ENCODE peak calls at places on chromosomes 5 and 9, in ten cellular contexts. S is IMR-90, Y is A549, H is ovary, B is adrenal gland, C is GM12878, N is endothelial cell of umbilical vein, P is right lobe of liver, Z is gastrocnemius medialis, D is prostate gland. V is an unnamed sample.

GRCh38 chr5:142655339-142656267 is 30.3 kb downstream of the FGF1 start:
- DNase-seq in S (peak), Y (peak), H (peak), B (peak), C (no peak), N (peak), P (peak), Z (peak), D (peak), V (no peak)

GRCh38 chr9:73200694-73201432 is 49.2 kb downstream of the ANXA1 start:
- DNase-seq in S (peak), Y (no peak), H (no peak), B (no peak), C (no peak), N (peak), P (no peak), Z (no peak), D (no peak), V (no peak)

GRCh38 chr5:54159153-54159836 is 151.1 kb downstream of the ARL15 start:
- DNase-seq in S (peak), Y (peak), H (no peak), B (no peak), C (no peak), N (no peak), P (no peak), Z (no peak), D (no peak), V (no peak)

GRCh38 chr5:173486826-173487225 is 129.6 kb downstream of the BOD1 start:
- DNase-seq in S (no peak), Y (no peak), H (no peak), B (no peak), C (no peak), N (no peak), P (no peak), Z (no peak), D (no peak), V (no peak)

GRCh38 chr9:31259824-31260223 is 1124.6 kb upstream of the ACO1 start:
- DNase-seq in S (no peak), Y (no peak), H (no peak), B (no peak), C (no peak), N (no peak), P (no peak), Z (no peak), D (no peak), V (no peak)

GRCh38 chr9:131657031-131657377 is 82.9 kb downstream of the RAPGEF1 start:
- DNase-seq in S (no peak), Y (no peak), H (no peak), B (no peak), C (no peak), N (no peak), P (no peak), Z (no peak), D (no peak), V (no peak)

GRCh38 chr5:61766141-61766540 is 434.1 kb downstream of the ZSWIM6 start:
- DNase-seq in S (no peak), Y (no peak), H (no peak), B (no peak), C (no peak), N (no peak), P (no peak), Z (no peak), D (no peak), V (no peak)

GRCh38 chr9:37364751-37365360 is 57.6 kb upstream of the GRHPR start:
- DNase-seq in S (no peak), Y (no peak), H (no peak), B (no peak), C (no peak), N (peak), P (no peak), Z (no peak), D (no peak), V (no peak)

GRCh38 chr5:149638136-149638535 is 56.8 kb downstream of the ARHGEF37 start:
- DNase-seq in S (no peak), Y (no peak), H (no peak), B (no peak), C (no peak), N (no peak), P (no peak), Z (no peak), D (no peak), V (no peak)

GRCh38 chr5:146013761-146014160 is 77.4 kb downstream of the SH3RF2 start:
- DNase-seq in S (no peak), Y (no peak), H (no peak), B (no peak), C (no peak), N (no peak), P (no peak), Z (no peak), D (no peak), V (no peak)

GRCh38 chr5:64654184-64654938 is 35.9 kb upstream of the SHISAL2B start:
- DNase-seq in S (no peak), Y (no peak), H (no peak), B (no peak), C (no peak), N (no peak), P (no peak), Z (no peak), D (no peak), V (no peak)

GRCh38 chr9:135718616-135719015 is 16.6 kb downstream of the KCNT1 start:
- DNase-seq in S (peak), Y (peak), H (peak), B (peak), C (no peak), N (peak), P (no peak), Z (no peak), D (no peak), V (no peak)

GRCh38 chr5:137752873-137753226 is 1.3 kb downstream of the HNRNPA0 start:
- DNase-seq in S (no peak), Y (no peak), H (peak), B (peak), C (no peak), N (peak), P (peak), Z (no peak), D (peak), V (no peak)

GRCh38 chr5:91243286-91243685 is 139.8 kb downstream of the ARRDC3 start:
- DNase-seq in S (no peak), Y (no peak), H (no peak), B (no peak), C (no peak), N (no peak), P (no peak), Z (no peak), D (no peak), V (no peak)

GRCh38 chr9:129776938-129777768 is 24.3 kb upstream of the PTGES start:
- DNase-seq in S (peak), Y (peak), H (peak), B (peak), C (no peak), N (peak), P (peak), Z (peak), D (peak), V (peak)

GRCh38 chr5:142661143-142661542 is 24.7 kb downstream of the FGF1 start:
- DNase-seq in S (no peak), Y (no peak), H (no peak), B (no peak), C (no peak), N (no peak), P (no peak), Z (no peak), D (no peak), V (no peak)

GRCh38 chr5:58334035-58334434 is 125.9 kb downstream of the PLK2 start:
- DNase-seq in S (no peak), Y (no peak), H (no peak), B (no peak), C (no peak), N (no peak), P (no peak), Z (no peak), D (no peak), V (no peak)

GRCh38 chr5:80249876-80250275 is 6.0 kb downstream of the SERINC5 start:
- DNase-seq in S (no peak), Y (no peak), H (no peak), B (no peak), C (no peak), N (no peak), P (no peak), Z (no peak), D (no peak), V (no peak)

GRCh38 chr9:134942421-134943119 is 24.9 kb upstream of the FCN1 start:
- DNase-seq in S (no peak), Y (no peak), H (no peak), B (no peak), C (no peak), N (no peak), P (peak), Z (no peak), D (no peak), V (no peak)

GRCh38 chr9:124420991-124421543 is 5.8 kb upstream of the PSMB7 start:
- DNase-seq in S (peak), Y (no peak), H (no peak), B (no peak), C (no peak), N (no peak), P (no peak), Z (no peak), D (no peak), V (no peak)

GRCh38 chr5:79259810-79260209 is 23.9 kb downstream of the JMY start:
- DNase-seq in S (no peak), Y (no peak), H (no peak), B (no peak), C (no peak), N (no peak), P (no peak), Z (no peak), D (no peak), V (no peak)

GRCh38 chr5:149474198-149474597 is 77.0 kb downstream of the CSNK1A1 start:
- DNase-seq in S (no peak), Y (no peak), H (no peak), B (no peak), C (no peak), N (no peak), P (no peak), Z (peak), D (peak), V (no peak)

GRCh38 chr9:91727316-91727861 is 222.6 kb downstream of the ROR2 start:
- DNase-seq in S (peak), Y (peak), H (no peak), B (peak), C (no peak), N (peak), P (no peak), Z (no peak), D (no peak), V (no peak)

GRCh38 chr5:95743877-95744276 is 12.7 kb downstream of the RHOBTB3 start:
- DNase-seq in S (no peak), Y (no peak), H (no peak), B (no peak), C (no peak), N (no peak), P (no peak), Z (no peak), D (no peak), V (no peak)

GRCh38 chr9:83242066-83242465 is 179.1 kb upstream of the RASEF start:
- DNase-seq in S (no peak), Y (no peak), H (no peak), B (no peak), C (no peak), N (no peak), P (no peak), Z (no peak), D (no peak), V (no peak)

GRCh38 chr9:114499528-114499927 is 5.7 kb downstream of the WHRN start:
- DNase-seq in S (no peak), Y (no peak), H (no peak), B (no peak), C (no peak), N (no peak), P (no peak), Z (no peak), D (no peak), V (no peak)

GRCh38 chr5:107631805-107632362 is 38.9 kb downstream of the EFNA5 start:
- DNase-seq in S (no peak), Y (no peak), H (no peak), B (no peak), C (no peak), N (no peak), P (no peak), Z (no peak), D (no peak), V (no peak)

DNA sequence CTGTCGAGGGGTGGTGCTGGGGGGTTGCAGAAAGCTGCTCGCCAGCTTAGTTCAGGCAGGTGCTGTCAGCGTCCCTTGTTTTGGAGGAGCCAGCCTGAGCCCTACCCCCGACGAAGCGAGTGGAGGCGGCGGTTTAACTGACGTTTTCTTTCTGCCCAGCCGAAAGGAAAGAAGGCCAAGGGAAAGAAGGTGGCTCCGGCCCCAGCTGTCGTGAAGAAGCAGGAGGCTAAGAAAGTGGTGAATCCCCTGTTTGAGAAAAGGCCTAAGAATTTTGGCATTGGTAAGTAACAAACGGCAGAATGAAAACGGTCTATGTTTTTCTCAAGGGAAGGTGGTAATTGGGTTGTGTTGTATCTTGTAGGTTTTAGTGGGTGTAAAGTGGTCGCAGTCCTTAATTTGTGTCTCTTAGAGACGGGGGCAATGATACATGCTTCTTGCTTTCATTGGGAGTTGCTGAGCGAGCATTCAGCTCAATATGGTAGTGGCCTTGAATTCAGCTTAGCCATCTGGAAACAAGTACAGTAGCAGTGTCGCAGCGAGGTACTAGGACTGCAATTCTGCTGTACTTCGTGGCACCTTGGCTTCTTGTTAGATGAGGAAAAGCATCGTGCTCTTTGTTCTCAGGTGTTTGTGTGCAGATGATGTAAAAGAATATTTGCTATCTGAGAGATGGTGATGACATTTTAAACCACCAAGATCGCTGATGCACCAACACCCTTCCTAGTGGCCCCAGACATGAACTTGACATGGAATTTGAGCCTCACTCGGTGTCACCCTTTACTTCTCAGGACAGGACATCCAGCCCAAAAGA is 950 bp downstream of the RPL7A start:
- DNase-seq in S (no peak), Y (no peak), H (no peak), B (peak), C (no peak), N (no peak), P (no peak), Z (no peak), D (no peak), V (no peak)
- TF ChIP-seq POLR2A in S (no peak), Y (no peak), H (no peak), B (no peak), C (no peak), N (peak), P (no peak), Z (no peak), D (no peak), V (no peak)

DNA sequence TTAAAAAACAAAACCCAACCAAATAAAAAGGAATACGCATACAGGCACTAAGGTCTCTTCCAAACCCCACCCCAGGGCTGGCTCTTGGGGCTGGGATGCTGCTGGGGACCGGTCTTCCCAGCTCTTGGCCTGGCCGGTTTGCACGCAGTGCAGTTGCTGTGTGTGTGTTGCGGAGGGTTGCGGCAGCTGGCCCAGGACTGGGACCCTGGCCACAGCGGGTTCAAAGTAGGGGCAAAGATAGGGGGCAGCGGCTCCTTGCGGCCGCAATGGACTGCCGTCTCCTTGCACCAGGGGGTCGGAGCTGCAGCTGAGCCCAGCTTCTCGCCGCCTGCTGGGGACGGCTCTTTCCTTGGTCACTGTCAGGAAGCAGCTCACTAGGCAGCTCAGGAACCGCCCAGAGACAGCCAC is 5.0 kb downstream of the DMRT3 start:
- DNase-seq in S (no peak), Y (no peak), H (no peak), B (no peak), C (no peak), N (no peak), P (no peak), Z (no peak), D (no peak), V (no peak)
- TF ChIP-seq CTCF in S (no peak), Y (no peak), H (no peak), B (no peak), C (no peak), N (no peak), P (no peak), Z (no peak), D (no peak), V (no peak)

GRCh38 chr5:43396762-43397304 is 15.4 kb downstream of the CCL28 start:
- DNase-seq in S (no peak), Y (no peak), H (peak), B (peak), C (peak), N (peak), P (peak), Z (no peak), D (peak), V (no peak)
- TF ChIP-seq POLR2A in S (no peak), Y (no peak), H (no peak), B (no peak), C (peak), N (no peak), P (no peak), Z (no peak), D (peak), V (no peak)

DNA sequence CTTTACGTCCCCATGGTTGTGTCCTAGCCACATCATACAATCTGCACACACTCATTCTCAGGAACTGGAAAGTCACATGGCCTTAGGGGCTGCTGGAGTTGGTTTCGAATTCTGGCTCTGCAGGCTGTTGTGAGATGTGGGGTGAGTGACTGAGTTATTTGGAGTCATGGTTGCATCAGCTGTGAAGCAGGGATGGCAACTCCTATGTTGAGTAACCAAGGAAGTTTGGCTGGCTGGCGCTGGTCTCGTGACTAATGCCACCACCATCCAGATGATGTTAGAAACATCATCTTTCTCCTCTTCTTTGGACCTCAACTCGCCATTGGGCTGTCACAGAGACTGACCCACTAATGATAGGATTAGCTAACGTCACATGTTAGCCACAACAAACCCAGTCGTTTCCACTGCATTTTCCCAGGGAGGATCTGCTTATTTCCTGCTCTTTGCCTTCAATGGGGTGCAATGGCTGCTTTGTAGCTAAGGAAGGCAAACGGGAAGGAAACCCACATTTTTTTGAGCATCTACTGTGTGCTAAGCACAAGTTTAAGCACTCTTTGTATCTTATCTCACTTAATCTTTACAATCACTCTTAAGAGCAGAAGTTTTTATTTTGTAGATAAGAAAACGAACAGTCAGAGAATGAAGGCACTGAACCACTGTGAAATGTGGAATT is 78.1 kb upstream of the UBTD2 start:
- DNase-seq in S (peak), Y (peak), H (no peak), B (peak), C (peak), N (peak), P (no peak), Z (peak), D (no peak), V (no peak)
- TF ChIP-seq CTCF in S (no peak), Y (no peak), H (no peak), B (no peak), C (no peak), N (no peak), P (no peak), Z (no peak), D (no peak), V (no peak)

GRCh38 chr9:63816742-63817621 is 1468.0 kb downstream of the FOXD4L5 start:
- DNase-seq in S (peak), Y (no peak), H (peak), B (peak), C (peak), N (peak), P (peak), Z (peak), D (peak), V (no peak)

GRCh38 chr9:63817622-63818518 is 1467.1 kb downstream of the FOXD4L5 start:
- DNase-seq in S (peak), Y (no peak), H (peak), B (peak), C (peak), N (peak), P (peak), Z (no peak), D (peak), V (no peak)
- TF ChIP-seq POLR2A in S (no peak), Y (peak), H (no peak), B (no peak), C (peak), N (no peak), P (no peak), Z (no peak), D (no peak), V (no peak)

GRCh38 chr5:98627121-98627520 is 146.3 kb upstream of the RGMB start:
- DNase-seq in S (no peak), Y (no peak), H (no peak), B (no peak), C (no peak), N (no peak), P (no peak), Z (no peak), D (no peak), V (no peak)

GRCh38 chr5:98624145-98624880 is 149.2 kb upstream of the RGMB start:
- DNase-seq in S (peak), Y (no peak), H (no peak), B (no peak), C (no peak), N (no peak), P (no peak), Z (no peak), D (no peak), V (no peak)

DNA sequence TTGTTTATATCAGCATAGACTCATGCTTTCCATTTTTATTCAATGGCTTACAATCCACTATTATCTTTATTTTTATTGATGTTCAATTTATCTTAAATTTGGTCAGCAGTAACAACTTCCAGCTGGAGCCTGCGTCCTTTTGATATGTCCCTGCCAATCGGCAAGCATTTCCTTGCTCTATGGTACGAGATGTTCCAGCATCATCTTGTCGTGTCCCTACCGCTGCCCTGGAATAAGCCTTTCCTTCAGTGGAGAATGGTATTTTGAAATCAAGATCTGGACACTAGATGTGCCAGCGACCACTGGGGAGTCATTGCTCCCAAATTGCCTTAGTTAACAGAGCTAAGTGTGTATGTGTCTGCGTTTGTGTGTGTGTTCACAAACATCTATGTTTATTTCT is 151.6 kb upstream of the RGMB start:
- DNase-seq in S (no peak), Y (no peak), H (no peak), B (no peak), C (no peak), N (no peak), P (no peak), Z (no peak), D (no peak), V (no peak)
- TF ChIP-seq CTCF in S (no peak), Y (no peak), H (no peak), B (no peak), C (no peak), N (no peak), P (no peak), Z (no peak), D (no peak), V (no peak)

GRCh38 chr5:1315709-1316587 is 21.1 kb upstream of the TERT start:
- DNase-seq in S (no peak), Y (no peak), H (no peak), B (no peak), C (peak), N (no peak), P (peak), Z (peak), D (peak), V (no peak)
- TF ChIP-seq POLR2A in S (no peak), Y (no peak), H (no peak), B (no peak), C (peak), N (no peak), P (peak), Z (no peak), D (no peak), V (no peak)

GRCh38 chr9:89137548-89138462 is 40.8 kb downstream of the SHC3 start:
- DNase-seq in S (peak), Y (peak), H (peak), B (peak), C (no peak), N (peak), P (no peak), Z (peak), D (peak), V (no peak)
- TF ChIP-seq CTCF in S (no peak), Y (no peak), H (no peak), B (no peak), C (no peak), N (no peak), P (no peak), Z (no peak), D (no peak), V (no peak)

GRCh38 chr9:120893917-120894316 is 16.9 kb upstream of the PHF19 start:
- DNase-seq in S (no peak), Y (no peak), H (no peak), B (no peak), C (no peak), N (no peak), P (no peak), Z (no peak), D (no peak), V (no peak)
- TF ChIP-seq POLR2A in S (no peak), Y (no peak), H (no peak), B (no peak), C (peak), N (no peak), P (no peak), Z (no peak), D (no peak), V (no peak)

V was measured in esophagus squamous epithelium.